ENCODE peak calls at places on chromosomes 13 and 19, in four cellular contexts. M, I, T and G are unnamed samples.
A peak's percentile ranks its signal among the peaks of the same experiment; 100 is the strongest.

GRCh38 chr13:92896842-92897241 is 329.8 kb upstream of the GPC6 start:
- DNase-seq in M (peak; percentile 20), I (no peak), T (no peak), G (no peak)

GRCh38 chr19:10183926-10184325 is 10.8 kb downstream of the DNMT1 start:
- DNase-seq in M (no peak), I (no peak), T (no peak), G (no peak)

GRCh38 chr13:112325941-112326645 is 50.1 kb upstream of the SPACA7 start:
- DNase-seq in M (no peak), I (no peak), T (no peak), G (no peak)

GRCh38 chr19:56106993-56107392 is 14.1 kb downstream of the ZNF787 start:
- DNase-seq in M (no peak), I (no peak), T (no peak), G (no peak)

GRCh38 chr13:77815330-77815729 is 103.3 kb downstream of the EDNRB start:
- DNase-seq in M (no peak), I (no peak), T (no peak), G (no peak)

GRCh38 chr13:99086869-99087129 is 108.9 kb upstream of the DOCK9 start:
- DNase-seq in M (no peak), I (no peak), T (no peak), G (no peak)

GRCh38 chr19:55488986-55489710 is 912 bp downstream of the SSC5D start:
- DNase-seq in M (no peak), I (no peak), T (no peak), G (no peak)

GRCh38 chr13:35697281-35697680 is 220.8 kb upstream of the MAB21L1 start:
- DNase-seq in M (no peak), I (no peak), T (no peak), G (no peak)

GRCh38 chr19:14906711-14907110 is 20.8 kb upstream of the OR7A17 start:
- DNase-seq in M (no peak), I (no peak), T (no peak), G (no peak)

GRCh38 chr13:47232516-47232915 is 335.7 kb upstream of the HTR2A start:
- DNase-seq in M (no peak), I (no peak), T (no peak), G (no peak)

GRCh38 chr13:26406791-26407190 is 150.7 kb upstream of the WASF3 start:
- DNase-seq in M (no peak), I (no peak), T (no peak), G (no peak)

GRCh38 chr19:53002479-53002878 is 11.2 kb upstream of the ERVV-1 start:
- DNase-seq in M (no peak), I (no peak), T (no peak), G (no peak)

GRCh38 chr19:41031926-41032325 is 40.8 kb downstream of the CYP2B6 start:
- DNase-seq in M (no peak), I (no peak), T (no peak), G (peak; percentile 5)

GRCh38 chr19:39848392-39848791 is 2.2 kb upstream of the FBL start:
- DNase-seq in M (no peak), I (no peak), T (no peak), G (no peak)

GRCh38 chr13:109761695-109762094 is 24.7 kb downstream of the IRS2 start:
- DNase-seq in M (no peak), I (no peak), T (no peak), G (no peak)

GRCh38 chr13:109767023-109767422 is 19.4 kb downstream of the IRS2 start:
- DNase-seq in M (no peak), I (no peak), T (no peak), G (no peak)

GRCh38 chr13:109764045-109764444 is 22.3 kb downstream of the IRS2 start:
- DNase-seq in M (no peak), I (no peak), T (no peak), G (no peak)

GRCh38 chr13:109762791-109763190 is 23.6 kb downstream of the IRS2 start:
- DNase-seq in M (no peak), I (no peak), T (no peak), G (no peak)

DNA sequence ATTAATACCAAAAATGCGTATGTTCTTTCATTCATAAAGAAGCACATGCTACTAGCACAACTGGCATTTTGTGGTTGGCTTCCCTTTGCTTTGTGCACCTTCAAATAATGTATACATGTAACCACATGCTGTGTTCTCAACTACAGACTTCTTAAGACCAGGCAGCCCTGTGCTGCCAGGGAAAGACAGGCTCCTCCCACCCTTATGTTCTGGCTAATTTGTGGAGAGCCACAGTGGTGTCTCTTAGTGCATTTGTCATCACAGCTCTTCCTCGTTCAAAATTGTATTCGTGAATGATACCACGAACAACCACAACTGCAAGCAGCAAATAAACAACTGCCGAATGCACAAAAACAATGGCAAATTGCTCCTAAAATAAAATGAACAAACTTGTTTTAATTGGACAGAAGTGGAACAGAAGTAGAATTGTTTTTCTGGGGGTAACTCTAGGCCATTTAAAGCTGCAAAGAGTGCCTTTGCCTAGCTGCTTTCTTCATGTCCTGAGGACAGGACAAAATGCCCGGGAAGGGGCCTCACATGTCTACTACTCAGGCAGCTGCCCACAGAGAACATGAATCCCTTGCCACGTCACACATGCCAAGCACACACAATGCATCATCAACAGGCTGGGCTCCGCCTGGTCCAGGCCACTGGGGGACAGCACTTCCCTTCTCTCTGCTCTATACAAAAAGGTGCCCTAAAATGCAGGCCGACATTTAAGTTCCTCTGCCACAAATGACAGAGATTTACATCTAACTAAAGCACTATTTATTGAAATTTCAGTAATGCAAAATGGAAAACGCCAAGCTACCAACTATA is 21.7 kb downstream of the IRS2 start:
- DNase-seq in M (no peak), I (no peak), T (no peak), G (peak; percentile 69)
- TF ChIP-seq CTCF in M (peak; percentile 62), I (no peak), T (no peak), G (peak; percentile 62)

GRCh38 chr13:102657630-102658029 is 37.2 kb downstream of the METTL21C start:
- DNase-seq in M (no peak), I (no peak), T (no peak), G (no peak)
- TF ChIP-seq CTCF in M (peak; percentile 21), I (peak; percentile 15), T (peak; percentile 9), G (peak; percentile 71)

DNA sequence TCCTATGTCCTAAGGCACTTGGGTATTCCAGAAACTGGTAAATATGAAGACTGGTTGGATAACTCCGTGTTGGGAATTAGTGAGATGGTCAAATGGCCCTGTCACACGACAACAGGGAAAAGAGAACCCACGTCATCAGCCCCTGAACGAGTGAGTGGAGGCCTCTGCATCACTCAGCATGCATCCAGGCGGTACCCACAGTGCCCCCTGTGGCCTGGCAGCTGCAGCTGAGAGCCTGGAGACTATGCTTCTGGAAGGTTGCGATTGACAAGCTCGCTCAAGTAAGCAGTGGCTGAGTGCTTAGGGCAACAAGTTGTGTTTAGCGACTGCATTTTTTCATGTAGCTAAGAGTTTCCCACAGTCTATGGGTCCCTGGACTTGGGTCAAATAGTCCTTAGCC is 55.9 kb downstream of the COL4A2 start:
- DNase-seq in M (peak; percentile 84), I (no peak), T (peak; percentile 55), G (no peak)
- TF ChIP-seq CTCF in M (peak; percentile 63), I (no peak), T (peak; percentile 54), G (peak; percentile 43)

GRCh38 chr19:19407640-19407933 is 2.1 kb downstream of the GATAD2A start:
- DNase-seq in M (no peak), I (no peak), T (no peak), G (no peak)

GRCh38 chr19:19405919-19406877 is 723 bp downstream of the GATAD2A start:
- DNase-seq in M (no peak), I (peak; percentile 76), T (no peak), G (peak; percentile 30)

GRCh38 chr19:19409235-19410030 is 4.0 kb downstream of the GATAD2A start:
- DNase-seq in M (no peak), I (no peak), T (no peak), G (no peak)

GRCh38 chr19:19404879-19405860 is at the start of gene GATAD2A:
- DNase-seq in M (peak; percentile 76), I (peak; percentile 93), T (peak; percentile 92), G (peak; percentile 90)

DNA sequence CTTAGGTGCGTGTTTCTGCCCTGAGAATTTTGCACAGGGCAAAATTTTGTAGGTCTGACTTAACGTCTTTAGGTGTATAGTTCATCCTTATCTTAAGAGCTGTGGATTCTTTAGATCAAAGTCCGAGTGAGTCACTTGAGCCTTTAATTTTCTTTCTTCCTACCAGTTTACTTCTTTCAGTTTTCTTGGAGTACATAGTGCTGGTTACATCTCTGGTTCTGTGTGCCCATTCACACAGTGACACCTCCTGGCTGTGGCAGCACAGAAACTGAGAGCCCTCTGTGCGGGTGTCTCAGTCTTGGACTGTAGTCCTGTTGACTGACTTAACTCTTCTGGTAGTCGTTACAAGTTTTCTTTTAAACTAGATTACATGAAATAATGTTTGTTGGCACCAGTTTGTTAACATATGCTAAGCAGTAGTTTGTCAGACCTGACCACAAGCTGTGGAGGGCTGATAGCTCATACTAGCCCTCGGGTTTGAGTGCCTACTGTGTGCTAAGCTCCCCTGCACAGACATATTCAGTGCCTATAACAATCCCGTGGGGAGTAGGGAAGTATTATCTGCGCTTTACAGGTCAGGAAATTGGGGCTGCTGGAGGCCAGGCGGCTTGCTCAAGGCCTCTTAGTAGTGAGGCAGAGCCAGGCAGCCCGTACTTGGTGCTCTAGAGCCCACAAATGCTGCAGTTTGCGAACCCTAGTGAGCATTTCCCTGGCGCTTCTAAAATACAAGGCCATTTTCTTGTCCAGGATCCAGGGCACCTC is 1.6 kb downstream of the GATAD2A start:
- DNase-seq in M (peak; percentile 41), I (no peak), T (no peak), G (peak; percentile 70)
- TF ChIP-seq CTCF in M (peak; percentile 58), I (no peak), T (peak; percentile 33), G (peak; percentile 59)

GRCh38 chr19:5690125-5690954 is at the start of gene RPL36:
- DNase-seq in M (peak; percentile 95), I (peak; percentile 99), T (peak; percentile 96), G (peak; percentile 94)

GRCh38 chr19:5684694-5685430 is 4.0 kb downstream of the HSD11B1L start:
- DNase-seq in M (no peak), I (no peak), T (no peak), G (no peak)

GRCh38 chr19:5686326-5686646 is 3.8 kb upstream of the RPL36 start:
- DNase-seq in M (no peak), I (no peak), T (no peak), G (no peak)

GRCh38 chr19:5686647-5687359 is 3.3 kb upstream of the RPL36 start:
- DNase-seq in M (peak; percentile 90), I (peak; percentile 100), T (peak; percentile 97), G (peak; percentile 89)

DNA sequence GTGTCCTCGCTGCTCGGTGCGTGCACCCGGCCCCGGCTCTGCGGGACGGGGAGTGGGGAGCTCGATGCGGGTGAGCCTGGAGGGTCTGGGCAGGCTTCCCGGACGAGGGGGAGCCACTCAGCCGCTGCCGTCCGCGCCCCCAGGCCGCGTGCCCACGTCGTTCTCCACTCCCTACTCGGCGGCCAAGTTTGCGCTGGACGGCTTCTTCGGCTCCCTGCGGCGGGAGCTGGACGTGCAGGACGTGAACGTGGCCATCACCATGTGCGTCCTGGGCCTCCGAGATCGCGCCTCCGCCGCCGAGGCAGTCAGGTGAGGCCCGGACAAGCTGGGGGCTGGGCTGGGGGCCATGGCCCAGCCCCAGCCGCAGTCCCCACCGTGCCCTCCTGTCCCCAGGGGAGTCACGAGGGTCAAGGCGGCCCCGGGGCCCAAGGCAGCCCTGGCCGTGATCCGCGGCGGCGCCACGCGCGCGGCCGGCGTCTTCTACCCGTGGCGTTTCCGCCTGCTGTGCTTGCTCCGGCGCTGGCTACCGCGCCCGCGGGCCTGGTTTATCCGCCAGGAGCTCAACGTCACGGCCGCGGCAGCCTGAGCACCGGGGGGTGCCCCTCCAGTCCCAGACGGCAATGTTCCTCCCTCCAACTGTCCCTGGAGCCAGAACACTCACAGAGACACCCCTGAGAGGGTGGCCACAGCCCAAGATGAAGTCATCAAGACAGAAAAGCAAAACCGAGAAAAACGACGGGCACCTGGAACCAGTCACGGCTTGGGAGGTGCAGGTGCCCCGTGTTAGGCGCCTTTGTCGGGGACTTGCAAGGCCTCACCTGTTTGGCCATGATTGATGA is 2.5 kb upstream of the RPL36 start:
- DNase-seq in M (no peak), I (no peak), T (no peak), G (no peak)
- TF ChIP-seq CTCF in M (no peak), I (no peak), T (no peak), G (peak; percentile 56)

GRCh38 chr13:20489185-20489820 is 36.4 kb downstream of the CRYL1 start:
- DNase-seq in M (peak; percentile 25), I (no peak), T (peak; percentile 25), G (no peak)
- TF ChIP-seq CTCF in M (peak; percentile 5), I (no peak), T (peak; percentile 15), G (peak; percentile 72)